ENCODE peak calls at places on chromosomes 13 and 19, in eight cellular contexts. Z is mucosa of gallbladder; L is adrenal gland; E is WTC11; F is HTR-8/SVneo; N is stimulated activated CD4-positive, alpha-beta T cell treated with anti-CD3 and anti-CD28 coated beads, Interleukin-15, amount 100 ng/mL, for 1 hour; U is ovary; K is NCI-H1105 treated with DMSO at 0.1 percent for 48 hours. R is an unnamed sample.

GRCh38 chr13:51451134-51451466 is 1.7 kb downstream of the INTS6 start:
- DNase-seq in Z (no peak), U (no peak), F (no peak), E (no peak), N (no peak), L (no peak), K (no peak), R (no peak)

GRCh38 chr13:100646030-100646673 is 28.4 kb downstream of the TMTC4 start:
- DNase-seq in E (peak; percentile 55), N (no peak), Z (no peak), K (peak; percentile 59), F (peak; percentile 10), L (no peak), U (no peak), R (peak; percentile 31)

GRCh38 chr13:73340069-73340468 is 281.3 kb downstream of the KLF5 start:
- DNase-seq in U (no peak), F (no peak), L (no peak), E (no peak), N (no peak), Z (no peak), K (no peak), R (no peak)

GRCh38 chr19:39397360-39398296 is 6.5 kb downstream of the MED29 start:
- DNase-seq in F (peak; percentile 77), L (peak; percentile 89), K (peak; percentile 48), U (peak; percentile 81), Z (peak; percentile 94), E (peak; percentile 94), N (peak; percentile 94), R (peak; percentile 76)

GRCh38 chr13:112679932-112680677 is 9.7 kb upstream of the ATP11A start:
- DNase-seq in K (no peak), F (no peak), E (no peak), U (no peak), L (no peak), Z (no peak), N (no peak), R (no peak)

GRCh38 chr13:97359181-97360057 is 74.5 kb upstream of the RAP2A start:
- DNase-seq in L (peak; percentile 57), E (peak; percentile 40), Z (peak; percentile 58), U (peak; percentile 20), N (peak; percentile 0), K (peak; percentile 48), F (peak; percentile 27), R (peak; percentile 92)

GRCh38 chr13:42276683-42277082 is 4.7 kb downstream of the AKAP11 start:
- DNase-seq in Z (no peak), L (no peak), N (no peak), K (no peak), U (no peak), F (no peak), E (no peak), R (no peak)

GRCh38 chr13:107210216-107211010 is 642.5 kb upstream of the ARGLU1 start:
- DNase-seq in K (peak; percentile 100), F (no peak), Z (no peak), L (no peak), E (no peak), U (no peak), N (no peak), R (peak; percentile 20)

GRCh38 chr13:32901994-32902780 is 114.0 kb upstream of the KL start:
- DNase-seq in E (no peak), U (no peak), K (no peak), F (no peak), Z (no peak), N (no peak), L (no peak), R (no peak)

GRCh38 chr13:103187621-103188020 is 121.4 kb upstream of the SLC10A2 start:
- DNase-seq in F (no peak), Z (peak; percentile 15), K (no peak), E (no peak), L (no peak), U (no peak), N (no peak), R (no peak)

GRCh38 chr13:111156421-111156820 is 41.3 kb downstream of the ARHGEF7 start:
- DNase-seq in E (no peak), Z (no peak), U (no peak), L (no peak), F (no peak), K (no peak), N (no peak), R (no peak)

R was measured in IMR-90.